ENCODE peak calls at places on chromosomes 11 and 22, in eight cellular contexts. One of them, this sample, is unnamed.

GRCh38 chr11:35323076-35323868 is 96.1 kb downstream of the SLC1A2 start:
- DNase-seq in DND-41: no peak
- DNase-seq in H9: no peak
- DNase-seq in fibroblast of lung: peak; percentile 57
- DNase-seq in neural progenitor cell: no peak
- DNase-seq in HepG2: no peak
- DNase-seq in K562: no peak
- DNase-seq in H1: no peak
- DNase-seq in this sample: no peak

GRCh38 chr11:11416502-11416901 is 63.5 kb upstream of the CSNK2A3 start:
- DNase-seq in HepG2: no peak
- DNase-seq in neural progenitor cell: no peak
- DNase-seq in H1: no peak
- DNase-seq in fibroblast of lung: peak; percentile 80
- DNase-seq in DND-41: peak; percentile 23
- DNase-seq in K562: no peak
- DNase-seq in H9: no peak
- DNase-seq in this sample: no peak

GRCh38 chr22:28976588-28976987 is 85.0 kb downstream of the C22orf31 start:
- DNase-seq in H9: no peak
- DNase-seq in fibroblast of lung: peak; percentile 88
- DNase-seq in HepG2: no peak
- DNase-seq in DND-41: no peak
- DNase-seq in H1: no peak
- DNase-seq in neural progenitor cell: no peak
- DNase-seq in K562: no peak
- DNase-seq in this sample: peak; percentile 32

GRCh38 chr22:27138471-27138870 is 481.1 kb downstream of the MIAT start:
- DNase-seq in DND-41: no peak
- DNase-seq in neural progenitor cell: no peak
- DNase-seq in H1: no peak
- DNase-seq in K562: no peak
- DNase-seq in H9: no peak
- DNase-seq in HepG2: no peak
- DNase-seq in fibroblast of lung: no peak
- DNase-seq in this sample: no peak

GRCh38 chr22:36406139-36406538 is 18.4 kb upstream of the MYH9 start:
- DNase-seq in neural progenitor cell: no peak
- DNase-seq in fibroblast of lung: no peak
- DNase-seq in DND-41: peak; percentile 51
- DNase-seq in H9: no peak
- DNase-seq in K562: no peak
- DNase-seq in H1: no peak
- DNase-seq in HepG2: no peak
- DNase-seq in this sample: no peak

GRCh38 chr11:10076458-10077141 is 217.4 kb downstream of the SBF2 start:
- DNase-seq in neural progenitor cell: peak; percentile 61
- DNase-seq in DND-41: no peak
- DNase-seq in H1: peak; percentile 23
- DNase-seq in HepG2: peak; percentile 19
- DNase-seq in H9: peak; percentile 77
- DNase-seq in fibroblast of lung: peak; percentile 36
- DNase-seq in K562: peak; percentile 64
- DNase-seq in this sample: peak; percentile 2

GRCh38 chr11:22466809-22467208 is 128.6 kb downstream of the SLC17A6 start:
- DNase-seq in K562: no peak
- DNase-seq in DND-41: no peak
- DNase-seq in fibroblast of lung: peak; percentile 100
- DNase-seq in H1: no peak
- DNase-seq in HepG2: no peak
- DNase-seq in H9: no peak
- DNase-seq in neural progenitor cell: peak; percentile 6
- DNase-seq in this sample: peak; percentile 44

GRCh38 chr11:1060410-1060809 is 14.3 kb upstream of the MUC2 start:
- DNase-seq in H1: no peak
- DNase-seq in DND-41: no peak
- DNase-seq in fibroblast of lung: no peak
- DNase-seq in K562: no peak
- DNase-seq in H9: peak; percentile 24
- DNase-seq in neural progenitor cell: no peak
- DNase-seq in HepG2: no peak
- DNase-seq in this sample: no peak

GRCh38 chr11:40514124-40514523 is 945.3 kb downstream of the LRRC4C start:
- DNase-seq in neural progenitor cell: no peak
- DNase-seq in H9: no peak
- DNase-seq in K562: no peak
- DNase-seq in H1: no peak
- DNase-seq in fibroblast of lung: peak; percentile 18
- DNase-seq in DND-41: no peak
- DNase-seq in HepG2: no peak
- DNase-seq in this sample: no peak

GRCh38 chr11:94128171-94128745 is 383 bp upstream of the PANX1 start:
- DNase-seq in HepG2: no peak
- DNase-seq in fibroblast of lung: no peak
- DNase-seq in H9: no peak
- DNase-seq in neural progenitor cell: no peak
- DNase-seq in K562: no peak
- DNase-seq in DND-41: no peak
- DNase-seq in H1: no peak
- DNase-seq in this sample: no peak

GRCh38 chr11:75507571-75507970 is 18.2 kb downstream of the GDPD5 start:
- DNase-seq in H9: no peak
- DNase-seq in H1: no peak
- DNase-seq in K562: no peak
- DNase-seq in neural progenitor cell: no peak
- DNase-seq in HepG2: no peak
- DNase-seq in fibroblast of lung: no peak
- DNase-seq in DND-41: no peak
- DNase-seq in this sample: no peak

GRCh38 chr11:61480261-61480660 is 28.3 kb upstream of the LRRC10B start:
- DNase-seq in H9: no peak
- DNase-seq in HepG2: no peak
- DNase-seq in DND-41: no peak
- DNase-seq in fibroblast of lung: no peak
- DNase-seq in K562: no peak
- DNase-seq in neural progenitor cell: no peak
- DNase-seq in H1: no peak
- DNase-seq in this sample: no peak
- H3K9ac ChIP-seq in H9: no peak overlapping the region
- H3K9ac ChIP-seq in HepG2: no peak overlapping the region
- H3K9ac ChIP-seq in DND-41: no peak overlapping the region
- H3K9ac ChIP-seq in fibroblast of lung: no peak overlapping the region
- H3K9ac ChIP-seq in K562: no peak overlapping the region
- H3K9ac ChIP-seq in neural progenitor cell: no peak overlapping the region
- H3K9ac ChIP-seq in H1: no peak overlapping the region
- H3K9ac ChIP-seq in this sample: no peak overlapping the region

GRCh38 chr22:46827781-46828180 is 65.3 kb downstream of the TBC1D22A start:
- DNase-seq in H1: no peak
- DNase-seq in neural progenitor cell: no peak
- DNase-seq in K562: no peak
- DNase-seq in HepG2: no peak
- DNase-seq in fibroblast of lung: no peak
- DNase-seq in H9: no peak
- DNase-seq in DND-41: no peak
- DNase-seq in this sample: no peak

GRCh38 chr22:46825145-46825544 is 62.7 kb downstream of the TBC1D22A start:
- DNase-seq in DND-41: no peak
- DNase-seq in HepG2: no peak
- DNase-seq in fibroblast of lung: peak; percentile 18
- DNase-seq in K562: no peak
- DNase-seq in H1: no peak
- DNase-seq in H9: no peak
- DNase-seq in neural progenitor cell: no peak
- DNase-seq in this sample: no peak

GRCh38 chr22:46826438-46826837 is 64.0 kb downstream of the TBC1D22A start:
- DNase-seq in DND-41: no peak
- DNase-seq in fibroblast of lung: no peak
- DNase-seq in neural progenitor cell: no peak
- DNase-seq in H9: no peak
- DNase-seq in HepG2: no peak
- DNase-seq in H1: no peak
- DNase-seq in K562: no peak
- DNase-seq in this sample: no peak

GRCh38 chr22:46828323-46829139 is 66.1 kb downstream of the TBC1D22A start:
- DNase-seq in DND-41: no peak
- DNase-seq in H9: no peak
- DNase-seq in K562: no peak
- DNase-seq in H1: no peak
- DNase-seq in neural progenitor cell: no peak
- DNase-seq in HepG2: no peak
- DNase-seq in fibroblast of lung: no peak
- DNase-seq in this sample: no peak

DNA sequence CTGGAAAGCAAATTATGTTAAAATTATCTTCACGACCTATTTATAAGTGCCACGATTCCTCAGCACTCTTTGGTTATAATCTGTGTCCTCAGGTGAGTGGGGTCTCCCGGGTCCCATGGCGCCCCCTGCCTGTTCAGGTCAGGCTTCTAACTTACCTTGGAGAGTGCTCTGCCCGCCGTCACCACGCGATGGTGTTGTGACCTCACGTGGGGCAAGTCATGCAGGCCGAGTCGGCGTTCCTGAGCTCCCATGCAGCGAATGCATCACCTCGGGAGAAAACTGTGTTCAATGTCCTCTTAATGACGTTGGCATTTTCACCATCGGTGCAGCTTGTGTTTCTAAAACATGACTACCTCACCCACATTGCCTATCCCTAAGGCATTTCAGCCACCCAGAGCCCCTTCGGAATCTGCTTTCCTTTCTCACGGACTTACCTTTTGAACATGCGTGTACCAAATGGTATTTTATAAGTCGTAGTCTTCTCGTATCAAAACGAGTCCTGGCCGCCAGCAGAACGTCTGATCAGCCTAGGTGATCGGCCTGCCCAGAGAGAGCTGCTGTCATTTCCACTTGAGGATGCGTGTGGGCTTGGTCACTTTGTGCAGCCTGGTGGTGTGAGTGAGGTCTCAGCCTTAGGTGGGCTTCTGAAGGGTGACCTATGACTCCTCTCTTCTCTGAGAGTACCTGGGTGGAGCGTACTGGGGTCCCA is 64.8 kb downstream of the TBC1D22A start:
- DNase-seq in K562: no peak
- DNase-seq in H1: peak; percentile 54
- DNase-seq in neural progenitor cell: peak; percentile 68
- DNase-seq in H9: peak; percentile 89
- DNase-seq in fibroblast of lung: no peak
- DNase-seq in DND-41: no peak
- DNase-seq in HepG2: peak; percentile 37
- DNase-seq in this sample: no peak
- TF ChIP-seq CTCF in K562: peak; percentile 34
- TF ChIP-seq CTCF in H1: peak; percentile 99
- TF ChIP-seq CTCF in neural progenitor cell: peak; percentile 64
- TF ChIP-seq CTCF in H9: peak; percentile 93
- TF ChIP-seq CTCF in fibroblast of lung: no peak
- TF ChIP-seq CTCF in DND-41: peak; percentile 36
- TF ChIP-seq CTCF in HepG2: peak; percentile 66
- TF ChIP-seq CTCF in this sample: no peak

GRCh38 chr22:38316340-38317236 is 645 bp downstream of the CSNK1E start:
- DNase-seq in fibroblast of lung: peak; percentile 60
- DNase-seq in DND-41: peak; percentile 60
- DNase-seq in H1: no peak
- DNase-seq in neural progenitor cell: peak; percentile 70
- DNase-seq in H9: no peak
- DNase-seq in HepG2: no peak
- DNase-seq in K562: peak; percentile 63
- DNase-seq in this sample: no peak
- H3K4me1 ChIP-seq in fibroblast of lung: peaks cover 32% of the 10 kb centered on the region
- H3K4me1 ChIP-seq in DND-41: peaks cover 57% of the 10 kb centered on the region
- H3K4me1 ChIP-seq in H1: peaks cover 15% of the 10 kb centered on the region
- H3K4me1 ChIP-seq in neural progenitor cell: peaks cover 43% of the 10 kb centered on the region
- H3K4me1 ChIP-seq in H9: peaks cover 10% of the 10 kb centered on the region
- H3K4me1 ChIP-seq in HepG2: peaks cover 77% of the 10 kb centered on the region
- H3K4me1 ChIP-seq in K562: peaks cover 48% of the 10 kb centered on the region
- H3K4me1 ChIP-seq in this sample: peaks cover 62% of the 10 kb centered on the region

GRCh38 chr11:44608654-44609027 is 43.2 kb downstream of the CD82 start:
- DNase-seq in K562: no peak
- DNase-seq in neural progenitor cell: no peak
- DNase-seq in HepG2: no peak
- DNase-seq in H1: no peak
- DNase-seq in H9: no peak
- DNase-seq in fibroblast of lung: no peak
- DNase-seq in DND-41: no peak
- DNase-seq in this sample: no peak
- H3K9ac ChIP-seq in K562: no peak overlapping the region
- H3K9ac ChIP-seq in neural progenitor cell: no peak overlapping the region
- H3K9ac ChIP-seq in HepG2: no peak overlapping the region
- H3K9ac ChIP-seq in H1: no peak overlapping the region
- H3K9ac ChIP-seq in H9: no peak overlapping the region
- H3K9ac ChIP-seq in fibroblast of lung: no peak overlapping the region
- H3K9ac ChIP-seq in DND-41: no peak overlapping the region
- H3K9ac ChIP-seq in this sample: no peak overlapping the region

GRCh38 chr11:120168108-120168959 is 30.4 kb upstream of the TRIM29 start:
- DNase-seq in H1: no peak
- DNase-seq in neural progenitor cell: no peak
- DNase-seq in K562: peak; percentile 4
- DNase-seq in H9: no peak
- DNase-seq in DND-41: no peak
- DNase-seq in HepG2: no peak
- DNase-seq in fibroblast of lung: no peak
- DNase-seq in this sample: no peak
- TF ChIP-seq CTCF in H1: no peak
- TF ChIP-seq CTCF in neural progenitor cell: no peak
- TF ChIP-seq CTCF in K562: no peak
- TF ChIP-seq CTCF in H9: no peak
- TF ChIP-seq CTCF in DND-41: no peak
- TF ChIP-seq CTCF in HepG2: no peak
- TF ChIP-seq CTCF in fibroblast of lung: no peak
- TF ChIP-seq CTCF in this sample: no peak

GRCh38 chr22:23142546-23143105 is 836 bp upstream of the RSPH14 start:
- DNase-seq in H9: no peak
- DNase-seq in neural progenitor cell: no peak
- DNase-seq in DND-41: no peak
- DNase-seq in K562: no peak
- DNase-seq in fibroblast of lung: no peak
- DNase-seq in HepG2: no peak
- DNase-seq in H1: no peak
- DNase-seq in this sample: no peak
- H3K4me1 ChIP-seq in H9: no peaks in the 10 kb centered on the region
- H3K4me1 ChIP-seq in neural progenitor cell: peaks cover 14% of the 10 kb centered on the region
- H3K4me1 ChIP-seq in DND-41: peaks cover 38% of the 10 kb centered on the region
- H3K4me1 ChIP-seq in K562: peaks cover 27% of the 10 kb centered on the region
- H3K4me1 ChIP-seq in fibroblast of lung: peaks cover 4% of the 10 kb centered on the region
- H3K4me1 ChIP-seq in HepG2: peaks cover 73% of the 10 kb centered on the region
- H3K4me1 ChIP-seq in H1: no peaks in the 10 kb centered on the region
- H3K4me1 ChIP-seq in this sample: peaks cover 39% of the 10 kb centered on the region

GRCh38 chr11:133787379-133788103 is 57.8 kb downstream of the SPATA19 start:
- DNase-seq in H1: no peak
- DNase-seq in H9: peak; percentile 82
- DNase-seq in neural progenitor cell: peak; percentile 57
- DNase-seq in K562: no peak
- DNase-seq in fibroblast of lung: no peak
- DNase-seq in HepG2: no peak
- DNase-seq in DND-41: no peak
- DNase-seq in this sample: no peak
- H3K9ac ChIP-seq in H1: no peak overlapping the region
- H3K9ac ChIP-seq in H9: no peak overlapping the region
- H3K9ac ChIP-seq in neural progenitor cell: no peak overlapping the region
- H3K9ac ChIP-seq in K562: no peak overlapping the region
- H3K9ac ChIP-seq in fibroblast of lung: no peak overlapping the region
- H3K9ac ChIP-seq in HepG2: no peak overlapping the region
- H3K9ac ChIP-seq in DND-41: no peak overlapping the region
- H3K9ac ChIP-seq in this sample: no peak overlapping the region